ENCODE peak calls at places on chromosomes 4 and X, in eight cellular contexts. One of them, this sample, is unnamed.
A peak's percentile ranks its signal among the peaks of the same experiment; 100 is the strongest.

GRCh38 chrX:24902808-24903207 is 113.0 kb downstream of the ARX start:
- DNase-seq in activated CD4-positive, CD25-positive, alpha-beta regulatory T cell: no peak
- DNase-seq in C1 segment of cervical spinal cord: no peak
- DNase-seq in NCI-H1436: no peak
- DNase-seq in NCI-H460: no peak
- DNase-seq in activated effector memory CD4-positive, alpha-beta T cell treated with Interleukin-2 at 50 U/mL for 16 hours: no peak
- DNase-seq in AG10803: peak; percentile 56
- DNase-seq in stimulated activated CD4-positive, alpha-beta T cell treated with anti-CD3 and anti-CD28 coated beads, Interleukin-12 subunit alpha, Interleukin-12 subunit beta, amount 100 ng/mL, for 24 hours: no peak
- DNase-seq in this sample: no peak

GRCh38 chr4:159017323-159018036 is 85.4 kb upstream of the RAPGEF2 start:
- DNase-seq in activated CD4-positive, CD25-positive, alpha-beta regulatory T cell: no peak
- DNase-seq in C1 segment of cervical spinal cord: no peak
- DNase-seq in NCI-H1436: no peak
- DNase-seq in NCI-H460: no peak
- DNase-seq in activated effector memory CD4-positive, alpha-beta T cell treated with Interleukin-2 at 50 U/mL for 16 hours: no peak
- DNase-seq in AG10803: no peak
- DNase-seq in stimulated activated CD4-positive, alpha-beta T cell treated with anti-CD3 and anti-CD28 coated beads, Interleukin-12 subunit alpha, Interleukin-12 subunit beta, amount 100 ng/mL, for 24 hours: no peak
- DNase-seq in this sample: no peak

GRCh38 chr4:159105761-159106243 is 2.9 kb downstream of the RAPGEF2 start:
- DNase-seq in activated CD4-positive, CD25-positive, alpha-beta regulatory T cell: peak; percentile 0
- DNase-seq in C1 segment of cervical spinal cord: no peak
- DNase-seq in NCI-H1436: no peak
- DNase-seq in NCI-H460: no peak
- DNase-seq in activated effector memory CD4-positive, alpha-beta T cell treated with Interleukin-2 at 50 U/mL for 16 hours: no peak
- DNase-seq in AG10803: peak; percentile 40
- DNase-seq in stimulated activated CD4-positive, alpha-beta T cell treated with anti-CD3 and anti-CD28 coated beads, Interleukin-12 subunit alpha, Interleukin-12 subunit beta, amount 100 ng/mL, for 24 hours: peak; percentile 31
- DNase-seq in this sample: no peak

GRCh38 chr4:113604955-113605354 is 156.6 kb downstream of the CAMK2D start:
- DNase-seq in activated CD4-positive, CD25-positive, alpha-beta regulatory T cell: no peak
- DNase-seq in C1 segment of cervical spinal cord: no peak
- DNase-seq in NCI-H1436: no peak
- DNase-seq in NCI-H460: no peak
- DNase-seq in activated effector memory CD4-positive, alpha-beta T cell treated with Interleukin-2 at 50 U/mL for 16 hours: no peak
- DNase-seq in AG10803: no peak
- DNase-seq in stimulated activated CD4-positive, alpha-beta T cell treated with anti-CD3 and anti-CD28 coated beads, Interleukin-12 subunit alpha, Interleukin-12 subunit beta, amount 100 ng/mL, for 24 hours: no peak
- DNase-seq in this sample: no peak

GRCh38 chr4:68594678-68595077 is 18.6 kb upstream of the UGT2B17 start:
- DNase-seq in activated CD4-positive, CD25-positive, alpha-beta regulatory T cell: no peak
- DNase-seq in C1 segment of cervical spinal cord: no peak
- DNase-seq in NCI-H1436: no peak
- DNase-seq in NCI-H460: no peak
- DNase-seq in activated effector memory CD4-positive, alpha-beta T cell treated with Interleukin-2 at 50 U/mL for 16 hours: no peak
- DNase-seq in AG10803: no peak
- DNase-seq in stimulated activated CD4-positive, alpha-beta T cell treated with anti-CD3 and anti-CD28 coated beads, Interleukin-12 subunit alpha, Interleukin-12 subunit beta, amount 100 ng/mL, for 24 hours: no peak
- DNase-seq in this sample: no peak

GRCh38 chrX:17405225-17405969 is 30.4 kb downstream of the NHS start:
- DNase-seq in activated CD4-positive, CD25-positive, alpha-beta regulatory T cell: no peak
- DNase-seq in C1 segment of cervical spinal cord: no peak
- DNase-seq in NCI-H1436: no peak
- DNase-seq in NCI-H460: no peak
- DNase-seq in activated effector memory CD4-positive, alpha-beta T cell treated with Interleukin-2 at 50 U/mL for 16 hours: no peak
- DNase-seq in AG10803: peak; percentile 50
- DNase-seq in stimulated activated CD4-positive, alpha-beta T cell treated with anti-CD3 and anti-CD28 coated beads, Interleukin-12 subunit alpha, Interleukin-12 subunit beta, amount 100 ng/mL, for 24 hours: no peak
- DNase-seq in this sample: no peak

GRCh38 chr4:95304898-95305297 is 243.9 kb downstream of the UNC5C start:
- DNase-seq in activated CD4-positive, CD25-positive, alpha-beta regulatory T cell: no peak
- DNase-seq in C1 segment of cervical spinal cord: no peak
- DNase-seq in NCI-H1436: no peak
- DNase-seq in NCI-H460: no peak
- DNase-seq in activated effector memory CD4-positive, alpha-beta T cell treated with Interleukin-2 at 50 U/mL for 16 hours: no peak
- DNase-seq in AG10803: peak; percentile 39
- DNase-seq in stimulated activated CD4-positive, alpha-beta T cell treated with anti-CD3 and anti-CD28 coated beads, Interleukin-12 subunit alpha, Interleukin-12 subunit beta, amount 100 ng/mL, for 24 hours: no peak
- DNase-seq in this sample: no peak

GRCh38 chrX:17608898-17609297 is 128.4 kb upstream of the SCML1 start:
- DNase-seq in activated CD4-positive, CD25-positive, alpha-beta regulatory T cell: no peak
- DNase-seq in C1 segment of cervical spinal cord: no peak
- DNase-seq in NCI-H1436: no peak
- DNase-seq in NCI-H460: no peak
- DNase-seq in activated effector memory CD4-positive, alpha-beta T cell treated with Interleukin-2 at 50 U/mL for 16 hours: no peak
- DNase-seq in AG10803: no peak
- DNase-seq in stimulated activated CD4-positive, alpha-beta T cell treated with anti-CD3 and anti-CD28 coated beads, Interleukin-12 subunit alpha, Interleukin-12 subunit beta, amount 100 ng/mL, for 24 hours: no peak
- DNase-seq in this sample: no peak

GRCh38 chr4:174485025-174485424 is 37.3 kb downstream of the HPGD start:
- DNase-seq in activated CD4-positive, CD25-positive, alpha-beta regulatory T cell: no peak
- DNase-seq in C1 segment of cervical spinal cord: no peak
- DNase-seq in NCI-H1436: no peak
- DNase-seq in NCI-H460: no peak
- DNase-seq in activated effector memory CD4-positive, alpha-beta T cell treated with Interleukin-2 at 50 U/mL for 16 hours: no peak
- DNase-seq in AG10803: no peak
- DNase-seq in stimulated activated CD4-positive, alpha-beta T cell treated with anti-CD3 and anti-CD28 coated beads, Interleukin-12 subunit alpha, Interleukin-12 subunit beta, amount 100 ng/mL, for 24 hours: no peak
- DNase-seq in this sample: no peak

GRCh38 chrX:129932792-129933321 is 26.9 kb downstream of the UTP14A start:
- DNase-seq in activated CD4-positive, CD25-positive, alpha-beta regulatory T cell: no peak
- DNase-seq in C1 segment of cervical spinal cord: no peak
- DNase-seq in NCI-H1436: no peak
- DNase-seq in NCI-H460: no peak
- DNase-seq in activated effector memory CD4-positive, alpha-beta T cell treated with Interleukin-2 at 50 U/mL for 16 hours: no peak
- DNase-seq in AG10803: no peak
- DNase-seq in stimulated activated CD4-positive, alpha-beta T cell treated with anti-CD3 and anti-CD28 coated beads, Interleukin-12 subunit alpha, Interleukin-12 subunit beta, amount 100 ng/mL, for 24 hours: no peak
- DNase-seq in this sample: no peak

GRCh38 chr4:43855283-43855682 is 593.3 kb downstream of the KCTD8 start:
- DNase-seq in activated CD4-positive, CD25-positive, alpha-beta regulatory T cell: no peak
- DNase-seq in C1 segment of cervical spinal cord: no peak
- DNase-seq in NCI-H1436: no peak
- DNase-seq in NCI-H460: no peak
- DNase-seq in activated effector memory CD4-positive, alpha-beta T cell treated with Interleukin-2 at 50 U/mL for 16 hours: no peak
- DNase-seq in AG10803: no peak
- DNase-seq in stimulated activated CD4-positive, alpha-beta T cell treated with anti-CD3 and anti-CD28 coated beads, Interleukin-12 subunit alpha, Interleukin-12 subunit beta, amount 100 ng/mL, for 24 hours: no peak
- DNase-seq in this sample: no peak

GRCh38 chr4:112704991-112705845 is 68.3 kb downstream of the LARP7 start:
- DNase-seq in activated CD4-positive, CD25-positive, alpha-beta regulatory T cell: no peak
- DNase-seq in C1 segment of cervical spinal cord: peak; percentile 39
- DNase-seq in NCI-H1436: peak; percentile 10
- DNase-seq in NCI-H460: peak; percentile 30
- DNase-seq in activated effector memory CD4-positive, alpha-beta T cell treated with Interleukin-2 at 50 U/mL for 16 hours: no peak
- DNase-seq in AG10803: peak; percentile 46
- DNase-seq in stimulated activated CD4-positive, alpha-beta T cell treated with anti-CD3 and anti-CD28 coated beads, Interleukin-12 subunit alpha, Interleukin-12 subunit beta, amount 100 ng/mL, for 24 hours: no peak
- DNase-seq in this sample: peak; percentile 58

GRCh38 chr4:136793848-136794247 is 738.4 kb downstream of the PCDH18 start:
- DNase-seq in activated CD4-positive, CD25-positive, alpha-beta regulatory T cell: no peak
- DNase-seq in C1 segment of cervical spinal cord: no peak
- DNase-seq in NCI-H1436: no peak
- DNase-seq in NCI-H460: no peak
- DNase-seq in activated effector memory CD4-positive, alpha-beta T cell treated with Interleukin-2 at 50 U/mL for 16 hours: no peak
- DNase-seq in AG10803: no peak
- DNase-seq in stimulated activated CD4-positive, alpha-beta T cell treated with anti-CD3 and anti-CD28 coated beads, Interleukin-12 subunit alpha, Interleukin-12 subunit beta, amount 100 ng/mL, for 24 hours: no peak
- DNase-seq in this sample: no peak

GRCh38 chr4:112145326-112145819 is at the start of gene FAM241A:
- DNase-seq in activated CD4-positive, CD25-positive, alpha-beta regulatory T cell: peak; percentile 86
- DNase-seq in C1 segment of cervical spinal cord: peak; percentile 70
- DNase-seq in NCI-H1436: peak; percentile 23
- DNase-seq in NCI-H460: peak; percentile 73
- DNase-seq in activated effector memory CD4-positive, alpha-beta T cell treated with Interleukin-2 at 50 U/mL for 16 hours: peak; percentile 89
- DNase-seq in AG10803: peak; percentile 81
- DNase-seq in stimulated activated CD4-positive, alpha-beta T cell treated with anti-CD3 and anti-CD28 coated beads, Interleukin-12 subunit alpha, Interleukin-12 subunit beta, amount 100 ng/mL, for 24 hours: peak; percentile 85
- DNase-seq in this sample: peak; percentile 94

GRCh38 chr4:139768913-139769312 is 103.3 kb downstream of the MGST2 start:
- DNase-seq in activated CD4-positive, CD25-positive, alpha-beta regulatory T cell: no peak
- DNase-seq in C1 segment of cervical spinal cord: no peak
- DNase-seq in NCI-H1436: no peak
- DNase-seq in NCI-H460: no peak
- DNase-seq in activated effector memory CD4-positive, alpha-beta T cell treated with Interleukin-2 at 50 U/mL for 16 hours: no peak
- DNase-seq in AG10803: no peak
- DNase-seq in stimulated activated CD4-positive, alpha-beta T cell treated with anti-CD3 and anti-CD28 coated beads, Interleukin-12 subunit alpha, Interleukin-12 subunit beta, amount 100 ng/mL, for 24 hours: no peak
- DNase-seq in this sample: no peak

GRCh38 chr4:89737888-89738287 is 99.1 kb downstream of the SNCA start:
- DNase-seq in activated CD4-positive, CD25-positive, alpha-beta regulatory T cell: no peak
- DNase-seq in C1 segment of cervical spinal cord: no peak
- DNase-seq in NCI-H1436: peak; percentile 51
- DNase-seq in NCI-H460: no peak
- DNase-seq in activated effector memory CD4-positive, alpha-beta T cell treated with Interleukin-2 at 50 U/mL for 16 hours: no peak
- DNase-seq in AG10803: peak; percentile 58
- DNase-seq in stimulated activated CD4-positive, alpha-beta T cell treated with anti-CD3 and anti-CD28 coated beads, Interleukin-12 subunit alpha, Interleukin-12 subunit beta, amount 100 ng/mL, for 24 hours: no peak
- DNase-seq in this sample: no peak

GRCh38 chrX:3711331-3711917 is 2.0 kb downstream of the PRKX start:
- DNase-seq in activated CD4-positive, CD25-positive, alpha-beta regulatory T cell: no peak
- DNase-seq in C1 segment of cervical spinal cord: no peak
- DNase-seq in NCI-H1436: no peak
- DNase-seq in NCI-H460: no peak
- DNase-seq in activated effector memory CD4-positive, alpha-beta T cell treated with Interleukin-2 at 50 U/mL for 16 hours: no peak
- DNase-seq in AG10803: no peak
- DNase-seq in stimulated activated CD4-positive, alpha-beta T cell treated with anti-CD3 and anti-CD28 coated beads, Interleukin-12 subunit alpha, Interleukin-12 subunit beta, amount 100 ng/mL, for 24 hours: no peak
- DNase-seq in this sample: no peak

GRCh38 chr4:88792268-88792781 is 94.7 kb upstream of the NAP1L5 start:
- DNase-seq in activated CD4-positive, CD25-positive, alpha-beta regulatory T cell: no peak
- DNase-seq in C1 segment of cervical spinal cord: no peak
- DNase-seq in NCI-H1436: no peak
- DNase-seq in NCI-H460: no peak
- DNase-seq in activated effector memory CD4-positive, alpha-beta T cell treated with Interleukin-2 at 50 U/mL for 16 hours: no peak
- DNase-seq in AG10803: peak; percentile 84
- DNase-seq in stimulated activated CD4-positive, alpha-beta T cell treated with anti-CD3 and anti-CD28 coated beads, Interleukin-12 subunit alpha, Interleukin-12 subunit beta, amount 100 ng/mL, for 24 hours: no peak
- DNase-seq in this sample: no peak

GRCh38 chr4:106238819-106239420 is 77.1 kb downstream of the TBCK start:
- DNase-seq in activated CD4-positive, CD25-positive, alpha-beta regulatory T cell: no peak
- DNase-seq in C1 segment of cervical spinal cord: no peak
- DNase-seq in NCI-H1436: peak; percentile 28
- DNase-seq in NCI-H460: peak; percentile 30
- DNase-seq in activated effector memory CD4-positive, alpha-beta T cell treated with Interleukin-2 at 50 U/mL for 16 hours: no peak
- DNase-seq in AG10803: peak; percentile 56
- DNase-seq in stimulated activated CD4-positive, alpha-beta T cell treated with anti-CD3 and anti-CD28 coated beads, Interleukin-12 subunit alpha, Interleukin-12 subunit beta, amount 100 ng/mL, for 24 hours: no peak
- DNase-seq in this sample: peak; percentile 47

GRCh38 chr4:113476800-113477199 is 284.7 kb downstream of the CAMK2D start:
- DNase-seq in activated CD4-positive, CD25-positive, alpha-beta regulatory T cell: no peak
- DNase-seq in C1 segment of cervical spinal cord: no peak
- DNase-seq in NCI-H1436: no peak
- DNase-seq in NCI-H460: no peak
- DNase-seq in activated effector memory CD4-positive, alpha-beta T cell treated with Interleukin-2 at 50 U/mL for 16 hours: no peak
- DNase-seq in AG10803: no peak
- DNase-seq in stimulated activated CD4-positive, alpha-beta T cell treated with anti-CD3 and anti-CD28 coated beads, Interleukin-12 subunit alpha, Interleukin-12 subunit beta, amount 100 ng/mL, for 24 hours: peak; percentile 26
- DNase-seq in this sample: no peak

GRCh38 chr4:42331914-42332368 is 65.3 kb upstream of the SHISA3 start:
- DNase-seq in activated CD4-positive, CD25-positive, alpha-beta regulatory T cell: no peak
- DNase-seq in C1 segment of cervical spinal cord: no peak
- DNase-seq in NCI-H1436: no peak
- DNase-seq in NCI-H460: no peak
- DNase-seq in activated effector memory CD4-positive, alpha-beta T cell treated with Interleukin-2 at 50 U/mL for 16 hours: no peak
- DNase-seq in AG10803: no peak
- DNase-seq in stimulated activated CD4-positive, alpha-beta T cell treated with anti-CD3 and anti-CD28 coated beads, Interleukin-12 subunit alpha, Interleukin-12 subunit beta, amount 100 ng/mL, for 24 hours: no peak
- DNase-seq in this sample: no peak

GRCh38 chr4:139647184-139647583 is 18.4 kb upstream of the MGST2 start:
- DNase-seq in activated CD4-positive, CD25-positive, alpha-beta regulatory T cell: no peak
- DNase-seq in C1 segment of cervical spinal cord: no peak
- DNase-seq in NCI-H1436: no peak
- DNase-seq in NCI-H460: no peak
- DNase-seq in activated effector memory CD4-positive, alpha-beta T cell treated with Interleukin-2 at 50 U/mL for 16 hours: no peak
- DNase-seq in AG10803: no peak
- DNase-seq in stimulated activated CD4-positive, alpha-beta T cell treated with anti-CD3 and anti-CD28 coated beads, Interleukin-12 subunit alpha, Interleukin-12 subunit beta, amount 100 ng/mL, for 24 hours: no peak
- DNase-seq in this sample: no peak

GRCh38 chr4:7967063-7967440 is 27.4 kb upstream of the AFAP1 start:
- DNase-seq in activated CD4-positive, CD25-positive, alpha-beta regulatory T cell: no peak
- DNase-seq in C1 segment of cervical spinal cord: no peak
- DNase-seq in NCI-H1436: no peak
- DNase-seq in NCI-H460: no peak
- DNase-seq in activated effector memory CD4-positive, alpha-beta T cell treated with Interleukin-2 at 50 U/mL for 16 hours: no peak
- DNase-seq in AG10803: no peak
- DNase-seq in stimulated activated CD4-positive, alpha-beta T cell treated with anti-CD3 and anti-CD28 coated beads, Interleukin-12 subunit alpha, Interleukin-12 subunit beta, amount 100 ng/mL, for 24 hours: no peak
- DNase-seq in this sample: no peak

GRCh38 chrX:153735274-153735673 is 10.6 kb downstream of the ABCD1 start:
- DNase-seq in activated CD4-positive, CD25-positive, alpha-beta regulatory T cell: no peak
- DNase-seq in C1 segment of cervical spinal cord: no peak
- DNase-seq in NCI-H1436: no peak
- DNase-seq in NCI-H460: no peak
- DNase-seq in activated effector memory CD4-positive, alpha-beta T cell treated with Interleukin-2 at 50 U/mL for 16 hours: no peak
- DNase-seq in AG10803: no peak
- DNase-seq in stimulated activated CD4-positive, alpha-beta T cell treated with anti-CD3 and anti-CD28 coated beads, Interleukin-12 subunit alpha, Interleukin-12 subunit beta, amount 100 ng/mL, for 24 hours: no peak
- DNase-seq in this sample: no peak

GRCh38 chr4:6991771-6992557 is 51.2 kb upstream of the TADA2B start:
- DNase-seq in activated CD4-positive, CD25-positive, alpha-beta regulatory T cell: no peak
- DNase-seq in C1 segment of cervical spinal cord: peak; percentile 8
- DNase-seq in NCI-H1436: no peak
- DNase-seq in NCI-H460: no peak
- DNase-seq in activated effector memory CD4-positive, alpha-beta T cell treated with Interleukin-2 at 50 U/mL for 16 hours: no peak
- DNase-seq in AG10803: peak; percentile 83
- DNase-seq in stimulated activated CD4-positive, alpha-beta T cell treated with anti-CD3 and anti-CD28 coated beads, Interleukin-12 subunit alpha, Interleukin-12 subunit beta, amount 100 ng/mL, for 24 hours: no peak
- DNase-seq in this sample: no peak

GRCh38 chr4:189834586-189834985 is 106.1 kb upstream of the FRG1 start:
- DNase-seq in activated CD4-positive, CD25-positive, alpha-beta regulatory T cell: no peak
- DNase-seq in C1 segment of cervical spinal cord: no peak
- DNase-seq in NCI-H1436: no peak
- DNase-seq in NCI-H460: no peak
- DNase-seq in activated effector memory CD4-positive, alpha-beta T cell treated with Interleukin-2 at 50 U/mL for 16 hours: no peak
- DNase-seq in AG10803: no peak
- DNase-seq in stimulated activated CD4-positive, alpha-beta T cell treated with anti-CD3 and anti-CD28 coated beads, Interleukin-12 subunit alpha, Interleukin-12 subunit beta, amount 100 ng/mL, for 24 hours: no peak
- DNase-seq in this sample: no peak

GRCh38 chr4:145182212-145182611 is 1.8 kb upstream of the OTUD4 start:
- DNase-seq in activated CD4-positive, CD25-positive, alpha-beta regulatory T cell: no peak
- DNase-seq in C1 segment of cervical spinal cord: no peak
- DNase-seq in NCI-H1436: no peak
- DNase-seq in NCI-H460: no peak
- DNase-seq in activated effector memory CD4-positive, alpha-beta T cell treated with Interleukin-2 at 50 U/mL for 16 hours: no peak
- DNase-seq in AG10803: no peak
- DNase-seq in stimulated activated CD4-positive, alpha-beta T cell treated with anti-CD3 and anti-CD28 coated beads, Interleukin-12 subunit alpha, Interleukin-12 subunit beta, amount 100 ng/mL, for 24 hours: no peak
- DNase-seq in this sample: no peak